ENCODE peak calls at places on chromosomes 1 and 21, in five cellular contexts. One of them, this sample, is unnamed.

GRCh38 chr1:42639116-42639515 is 19.1 kb upstream of the PPIH start:
- DNase-seq in GM13977: no peak
- DNase-seq in kidney epithelial cell: no peak
- DNase-seq in neural crest cell: no peak
- DNase-seq in NCI-H2029 treated with DMSO at 0.1 percent for 48 hours: no peak
- DNase-seq in this sample: no peak

GRCh38 chr1:16187748-16188401 is 24.6 kb downstream of the ARHGEF19 start:
- DNase-seq in GM13977: peak
- DNase-seq in kidney epithelial cell: no peak
- DNase-seq in neural crest cell: peak
- DNase-seq in NCI-H2029 treated with DMSO at 0.1 percent for 48 hours: peak
- DNase-seq in this sample: peak

GRCh38 chr1:201125805-201126204 is 1.2 kb downstream of the ASCL5 start:
- DNase-seq in GM13977: no peak
- DNase-seq in kidney epithelial cell: no peak
- DNase-seq in neural crest cell: no peak
- DNase-seq in NCI-H2029 treated with DMSO at 0.1 percent for 48 hours: no peak
- DNase-seq in this sample: no peak

GRCh38 chr1:51968632-51969031 is 21.9 kb downstream of the RAB3B start:
- DNase-seq in GM13977: no peak
- DNase-seq in kidney epithelial cell: no peak
- DNase-seq in neural crest cell: no peak
- DNase-seq in NCI-H2029 treated with DMSO at 0.1 percent for 48 hours: no peak
- DNase-seq in this sample: no peak

GRCh38 chr1:41616563-41616962 is 132.1 kb upstream of the EDN2 start:
- DNase-seq in GM13977: no peak
- DNase-seq in kidney epithelial cell: no peak
- DNase-seq in neural crest cell: no peak
- DNase-seq in NCI-H2029 treated with DMSO at 0.1 percent for 48 hours: peak
- DNase-seq in this sample: no peak

GRCh38 chr1:186876436-186876835 is 47.7 kb downstream of the PLA2G4A start:
- DNase-seq in GM13977: no peak
- DNase-seq in kidney epithelial cell: no peak
- DNase-seq in neural crest cell: no peak
- DNase-seq in NCI-H2029 treated with DMSO at 0.1 percent for 48 hours: no peak
- DNase-seq in this sample: no peak

GRCh38 chr21:46168659-46169386 is 13.4 kb upstream of the FTCD start:
- DNase-seq in GM13977: no peak
- DNase-seq in kidney epithelial cell: no peak
- DNase-seq in neural crest cell: no peak
- DNase-seq in NCI-H2029 treated with DMSO at 0.1 percent for 48 hours: no peak
- DNase-seq in this sample: no peak

GRCh38 chr1:220817907-220818306 is 31.2 kb downstream of the MTARC1 start:
- DNase-seq in GM13977: no peak
- DNase-seq in kidney epithelial cell: no peak
- DNase-seq in neural crest cell: no peak
- DNase-seq in NCI-H2029 treated with DMSO at 0.1 percent for 48 hours: no peak
- DNase-seq in this sample: no peak

GRCh38 chr1:207581496-207582168 is 63.3 kb upstream of the CR1L start:
- DNase-seq in GM13977: no peak
- DNase-seq in kidney epithelial cell: no peak
- DNase-seq in neural crest cell: no peak
- DNase-seq in NCI-H2029 treated with DMSO at 0.1 percent for 48 hours: no peak
- DNase-seq in this sample: no peak

GRCh38 chr1:243414152-243414494 is 158.3 kb downstream of the SDCCAG8 start:
- DNase-seq in GM13977: no peak
- DNase-seq in kidney epithelial cell: no peak
- DNase-seq in neural crest cell: no peak
- DNase-seq in NCI-H2029 treated with DMSO at 0.1 percent for 48 hours: no peak
- DNase-seq in this sample: no peak

GRCh38 chr1:165857046-165857801 is 29.8 kb downstream of the UCK2 start:
- DNase-seq in GM13977: peak
- DNase-seq in kidney epithelial cell: peak
- DNase-seq in neural crest cell: no peak
- DNase-seq in NCI-H2029 treated with DMSO at 0.1 percent for 48 hours: no peak
- DNase-seq in this sample: no peak

GRCh38 chr1:45828841-45829240 is 25.4 kb downstream of the MAST2 start:
- DNase-seq in GM13977: no peak
- DNase-seq in kidney epithelial cell: no peak
- DNase-seq in neural crest cell: no peak
- DNase-seq in NCI-H2029 treated with DMSO at 0.1 percent for 48 hours: no peak
- DNase-seq in this sample: no peak

GRCh38 chr1:116031299-116031698 is 55.0 kb downstream of the SLC22A15 start:
- DNase-seq in GM13977: no peak
- DNase-seq in kidney epithelial cell: no peak
- DNase-seq in neural crest cell: no peak
- DNase-seq in NCI-H2029 treated with DMSO at 0.1 percent for 48 hours: no peak
- DNase-seq in this sample: no peak

GRCh38 chr1:179917601-179918429 is 35.7 kb downstream of the TOR1AIP1 start:
- DNase-seq in GM13977: no peak
- DNase-seq in kidney epithelial cell: no peak
- DNase-seq in neural crest cell: no peak
- DNase-seq in NCI-H2029 treated with DMSO at 0.1 percent for 48 hours: no peak
- DNase-seq in this sample: no peak

GRCh38 chr1:211229365-211229759 is 29.8 kb upstream of the RCOR3 start:
- DNase-seq in GM13977: no peak
- DNase-seq in kidney epithelial cell: no peak
- DNase-seq in neural crest cell: no peak
- DNase-seq in NCI-H2029 treated with DMSO at 0.1 percent for 48 hours: no peak
- DNase-seq in this sample: peak

GRCh38 chr1:212587304-212588136 is 21.0 kb upstream of the ATF3 start:
- DNase-seq in GM13977: no peak
- DNase-seq in kidney epithelial cell: no peak
- DNase-seq in neural crest cell: no peak
- DNase-seq in NCI-H2029 treated with DMSO at 0.1 percent for 48 hours: no peak
- DNase-seq in this sample: no peak

GRCh38 chr1:55531644-55532043 is 316.5 kb upstream of the USP24 start:
- DNase-seq in GM13977: no peak
- DNase-seq in kidney epithelial cell: no peak
- DNase-seq in neural crest cell: no peak
- DNase-seq in NCI-H2029 treated with DMSO at 0.1 percent for 48 hours: no peak
- DNase-seq in this sample: no peak

GRCh38 chr1:43348809-43349593 is 9.8 kb upstream of the CDC20 start:
- DNase-seq in GM13977: no peak
- DNase-seq in kidney epithelial cell: no peak
- DNase-seq in neural crest cell: peak
- DNase-seq in NCI-H2029 treated with DMSO at 0.1 percent for 48 hours: peak
- DNase-seq in this sample: peak

GRCh38 chr1:207988326-207989005 is 77.5 kb upstream of the CD34 start:
- DNase-seq in GM13977: no peak
- DNase-seq in kidney epithelial cell: no peak
- DNase-seq in neural crest cell: no peak
- DNase-seq in NCI-H2029 treated with DMSO at 0.1 percent for 48 hours: no peak
- DNase-seq in this sample: no peak

GRCh38 chr1:32813941-32814739 is 3.0 kb downstream of the YARS1 start:
- DNase-seq in GM13977: no peak
- DNase-seq in kidney epithelial cell: no peak
- DNase-seq in neural crest cell: no peak
- DNase-seq in NCI-H2029 treated with DMSO at 0.1 percent for 48 hours: no peak
- DNase-seq in this sample: no peak

GRCh38 chr1:172581779-172582178 is 48.8 kb downstream of the SUCO start:
- DNase-seq in GM13977: no peak
- DNase-seq in kidney epithelial cell: no peak
- DNase-seq in neural crest cell: no peak
- DNase-seq in NCI-H2029 treated with DMSO at 0.1 percent for 48 hours: no peak
- DNase-seq in this sample: no peak

GRCh38 chr1:42938596-42939184 is 20.0 kb downstream of the SLC2A1 start:
- DNase-seq in GM13977: no peak
- DNase-seq in kidney epithelial cell: no peak
- DNase-seq in neural crest cell: no peak
- DNase-seq in NCI-H2029 treated with DMSO at 0.1 percent for 48 hours: no peak
- DNase-seq in this sample: no peak

GRCh38 chr1:160451119-160451858 is 50.9 kb downstream of the VANGL2 start:
- DNase-seq in GM13977: no peak
- DNase-seq in kidney epithelial cell: no peak
- DNase-seq in neural crest cell: no peak
- DNase-seq in NCI-H2029 treated with DMSO at 0.1 percent for 48 hours: no peak
- DNase-seq in this sample: no peak